ENCODE peak calls at places on chromosome 12, in nine cellular contexts. R, V, Y, A, W, Z, X, S and U are unnamed samples.

GRCh38 chr12:131872154-131873046 is 22.0 kb upstream of the ULK1 start:
- DNase-seq in W (peak), A (no peak), S (peak), Y (no peak), V (peak), R (no peak), Z (no peak), X (no peak), U (no peak)

GRCh38 chr12:63668028-63668799 is at the start of gene DPY19L2:
- DNase-seq in W (peak), X (peak), V (peak), R (peak), Y (peak), S (peak), A (peak), Z (peak), U (peak)

GRCh38 chr12:9721394-9722092 is 11.4 kb downstream of the CLECL1 start:
- DNase-seq in Z (no peak), W (no peak), X (no peak), R (no peak), A (no peak), Y (no peak), S (peak), V (no peak), U (no peak)

GRCh38 chr12:96070670-96071279 is 35.4 kb upstream of the LTA4H start:
- DNase-seq in R (no peak), Y (no peak), Z (peak), W (no peak), S (peak), A (no peak), V (peak), X (peak), U (no peak)

GRCh38 chr12:122942609-122943008 is 23.7 kb downstream of the ABCB9 start:
- DNase-seq in X (no peak), Z (no peak), Y (no peak), R (no peak), V (no peak), A (no peak), W (no peak), S (peak), U (no peak)

GRCh38 chr12:30023186-30023585 is 239.4 kb upstream of the TMTC1 start:
- DNase-seq in R (no peak), Y (no peak), A (no peak), W (no peak), V (no peak), X (no peak), S (no peak), Z (no peak), U (no peak)

GRCh38 chr12:126982707-126983106 is 1284.3 kb upstream of the TMEM132C start:
- DNase-seq in X (no peak), S (no peak), A (no peak), V (no peak), Y (no peak), Z (no peak), R (no peak), W (no peak), U (no peak)

GRCh38 chr12:85527192-85527591 is 247.2 kb downstream of the ALX1 start:
- DNase-seq in X (no peak), S (no peak), R (no peak), V (no peak), Y (no peak), Z (no peak), A (no peak), W (no peak), U (no peak)

GRCh38 chr12:109731231-109731731 is 17.7 kb downstream of the FAM222A start:
- DNase-seq in S (no peak), A (peak), V (peak), X (no peak), W (peak), Z (no peak), Y (no peak), R (peak), U (no peak)

GRCh38 chr12:114003286-114003685 is 37.2 kb upstream of the RBM19 start:
- DNase-seq in A (no peak), Z (no peak), S (no peak), R (no peak), X (no peak), V (no peak), Y (no peak), W (no peak), U (no peak)

GRCh38 chr12:112664569-112664968 is 127.0 kb upstream of the RPH3A start:
- DNase-seq in S (peak), W (no peak), X (peak), V (peak), R (no peak), Y (no peak), A (no peak), Z (peak), U (no peak)

GRCh38 chr12:49983892-49984291 is 11.1 kb downstream of the AQP6 start:
- DNase-seq in Y (no peak), W (no peak), A (no peak), S (no peak), V (peak), Z (no peak), R (no peak), X (peak), U (no peak)

GRCh38 chr12:69620077-69620476 is 9.4 kb upstream of the LRRC10 start:
- DNase-seq in A (no peak), R (no peak), X (no peak), Z (no peak), S (no peak), V (no peak), W (no peak), Y (no peak), U (no peak)

GRCh38 chr12:53560912-53561589 is 53.8 kb upstream of the NPFF start:
- DNase-seq in V (no peak), R (no peak), A (no peak), W (no peak), S (no peak), Y (no peak), Z (no peak), X (no peak), U (no peak)

GRCh38 chr12:53563452-53563851 is 56.2 kb upstream of the NPFF start:
- DNase-seq in X (no peak), S (no peak), Z (no peak), A (peak), W (no peak), V (no peak), Y (no peak), R (no peak), U (no peak)

GRCh38 chr12:53561590-53561953 is 54.3 kb upstream of the NPFF start:
- DNase-seq in R (no peak), A (no peak), W (no peak), S (peak), Y (no peak), V (no peak), Z (no peak), X (no peak), U (no peak)

GRCh38 chr12:53564941-53565340 is 57.7 kb upstream of the NPFF start:
- DNase-seq in R (no peak), Z (no peak), X (no peak), W (no peak), S (no peak), Y (peak), A (no peak), V (no peak), U (no peak)

GRCh38 chr12:53564276-53564675 is 57.0 kb upstream of the NPFF start:
- DNase-seq in R (no peak), W (no peak), X (no peak), A (no peak), Z (no peak), S (no peak), V (no peak), Y (no peak), U (no peak)
- TF ChIP-seq CTCF in R (no peak), W (no peak), X (no peak), A (no peak), Z (no peak), S (no peak), V (no peak), Y (no peak), U (no peak)

DNA sequence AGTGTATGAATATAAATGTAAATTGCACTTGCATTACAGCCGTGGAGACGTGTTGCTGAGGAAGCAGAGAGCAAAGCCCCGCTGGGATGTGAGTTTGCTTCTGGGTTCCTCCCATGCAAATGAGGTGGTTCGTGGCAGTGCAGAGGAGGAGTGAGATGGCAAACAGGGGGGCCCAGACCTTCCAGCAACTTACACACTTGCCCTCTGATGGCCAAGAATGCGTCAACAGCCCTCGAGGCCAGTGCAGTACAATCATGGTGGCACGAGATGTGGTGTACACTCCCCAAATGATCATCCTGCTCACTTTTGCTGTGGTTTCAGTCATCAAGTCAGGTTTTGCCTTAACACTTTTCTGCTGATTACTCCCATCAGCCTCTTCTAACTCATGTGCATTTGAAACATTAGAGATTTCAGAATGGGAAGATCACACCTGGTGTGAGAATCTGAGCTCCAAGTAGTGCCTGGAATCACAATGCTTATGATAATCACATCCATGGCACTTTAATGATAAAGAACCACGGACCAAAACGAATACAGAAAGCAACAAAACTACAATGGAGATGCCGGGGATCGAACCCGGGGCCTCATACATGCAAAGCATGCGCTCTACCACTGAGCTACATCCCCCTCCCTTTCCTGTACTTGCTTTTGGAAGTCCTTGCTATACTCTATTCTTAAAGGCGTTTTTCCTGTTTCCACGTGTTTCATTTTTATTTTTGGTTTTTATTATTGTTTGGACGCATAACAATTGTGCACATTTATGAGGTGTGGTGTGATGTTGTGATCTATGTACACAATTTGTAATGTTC is 7.0 kb upstream of the UBC start:
- DNase-seq in Z (peak), Y (peak), R (peak), X (peak), W (no peak), A (no peak), V (peak), S (peak), U (peak)
- H3K27ac ChIP-seq in Z (peak), Y (peak), R (peak), X (peak), W (peak), A (peak), V (peak), S (peak), U (peak)

GRCh38 chr12:26880625-26881024 is 47.6 kb upstream of the ITPR2 start:
- DNase-seq in V (no peak), Z (no peak), S (no peak), X (no peak), W (no peak), A (no peak), Y (no peak), R (no peak), U (no peak)

GRCh38 chr12:26890784-26891183 is 47.0 kb downstream of the INTS13 start:
- DNase-seq in A (no peak), W (no peak), Y (no peak), Z (no peak), S (no peak), V (no peak), R (no peak), X (no peak), U (no peak)

DNA sequence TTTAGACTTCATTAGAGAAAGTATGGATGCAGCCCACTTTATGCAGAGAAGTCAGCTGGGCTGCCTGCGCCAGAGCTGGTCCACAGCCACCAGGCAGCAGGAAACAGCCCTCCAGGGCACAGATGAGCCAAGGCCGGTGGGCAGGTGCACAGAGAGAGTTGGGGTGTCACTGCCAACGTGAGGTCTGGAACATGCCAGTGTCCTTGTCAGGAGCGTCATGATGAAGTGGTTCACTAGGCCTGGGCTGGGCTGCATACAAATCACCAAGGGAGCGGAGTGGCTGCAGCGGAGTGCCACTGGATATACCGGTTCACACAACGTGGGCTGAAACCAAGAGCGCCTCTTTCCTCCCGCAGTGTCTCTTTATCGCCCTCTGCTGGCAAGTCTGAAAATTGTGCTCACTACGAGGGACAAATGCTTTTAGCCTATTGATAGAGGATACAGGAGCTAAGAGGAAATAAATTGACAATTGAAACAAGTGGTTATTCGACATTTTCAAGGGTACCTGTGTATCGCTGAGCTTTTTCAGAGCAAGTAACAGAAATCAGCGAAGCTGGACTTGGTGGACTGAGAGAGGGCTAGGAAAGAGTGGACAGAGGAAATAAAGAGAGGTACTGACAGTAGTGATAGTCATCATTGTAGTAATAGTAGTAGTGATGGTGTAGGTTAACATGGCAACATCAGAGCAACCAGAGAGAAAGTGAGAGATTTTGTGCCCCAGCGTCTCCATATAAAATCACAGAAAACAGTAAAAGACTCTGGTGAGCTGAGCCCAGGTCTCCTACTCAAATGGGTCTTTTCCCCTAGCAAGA is 52.0 kb upstream of the ITPR2 start:
- DNase-seq in W (peak), X (peak), A (peak), Z (peak), S (peak), R (peak), Y (peak), V (peak), U (peak)
- H3K4me3 ChIP-seq in W (no peak), X (no peak), A (no peak), Z (no peak), S (no peak), R (no peak), Y (no peak), V (no peak), U (no peak)

GRCh38 chr12:33926095-33926494 is 96.2 kb upstream of the ALG10 start:
- DNase-seq in S (no peak), X (no peak), A (no peak), V (no peak), Z (no peak), R (no peak), Y (no peak), W (no peak), U (no peak)
- TF ChIP-seq CTCF in S (no peak), X (no peak), A (no peak), V (peak), Z (no peak), R (no peak), Y (no peak), W (no peak), U (no peak)

DNA sequence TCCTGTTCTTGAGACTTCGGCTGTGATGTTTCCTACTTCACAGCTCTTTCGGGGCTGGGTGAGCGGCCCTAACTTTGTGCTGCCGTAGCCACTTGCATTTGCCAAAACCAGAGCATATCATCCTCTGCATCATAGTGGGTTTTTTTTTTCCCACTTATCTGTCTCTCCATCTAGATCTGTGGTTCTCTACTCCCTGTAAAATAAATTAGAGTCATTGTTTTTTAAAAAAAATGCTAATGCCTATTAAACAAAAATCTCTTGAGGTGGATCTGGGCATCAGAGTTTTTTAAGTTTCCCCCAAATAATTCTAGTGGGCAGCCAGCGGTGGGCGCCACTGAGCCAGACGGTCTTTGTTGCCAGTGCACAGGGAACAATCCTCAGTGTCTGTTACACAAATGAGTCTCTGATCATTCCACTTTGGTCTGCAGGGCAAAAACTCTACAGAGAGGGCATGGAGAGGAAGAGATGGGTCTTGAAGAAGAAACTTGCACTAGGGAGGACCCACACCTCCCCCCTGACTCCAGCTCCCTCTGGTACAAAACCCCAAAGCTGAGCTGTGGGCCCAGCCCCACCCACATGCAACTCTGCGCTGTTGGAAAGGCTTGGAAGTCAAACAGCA is 62.4 kb upstream of the BCL2L14 start:
- DNase-seq in W (no peak), V (peak), A (no peak), R (no peak), X (no peak), Z (peak), S (no peak), Y (no peak), U (no peak)
- H3K27ac ChIP-seq in W (no peak), V (no peak), A (no peak), R (peak), X (no peak), Z (peak), S (no peak), Y (no peak), U (no peak)

GRCh38 chr12:119145367-119145766 is 33.4 kb upstream of the HSPB8 start:
- DNase-seq in R (no peak), X (no peak), Y (no peak), A (no peak), S (no peak), Z (peak), W (no peak), V (peak), U (no peak)

GRCh38 chr12:119153477-119154434 is 25.0 kb upstream of the HSPB8 start:
- DNase-seq in V (peak), W (peak), A (peak), Y (peak), R (peak), Z (peak), S (peak), X (peak), U (peak)

GRCh38 chr12:119149270-119149669 is 29.5 kb upstream of the HSPB8 start:
- DNase-seq in V (no peak), X (no peak), W (no peak), Z (no peak), S (no peak), A (no peak), Y (no peak), R (no peak), U (no peak)

GRCh38 chr12:119151445-119151844 is 27.3 kb upstream of the HSPB8 start:
- DNase-seq in R (no peak), A (no peak), W (no peak), Y (no peak), S (no peak), Z (no peak), V (no peak), X (no peak), U (no peak)

DNA sequence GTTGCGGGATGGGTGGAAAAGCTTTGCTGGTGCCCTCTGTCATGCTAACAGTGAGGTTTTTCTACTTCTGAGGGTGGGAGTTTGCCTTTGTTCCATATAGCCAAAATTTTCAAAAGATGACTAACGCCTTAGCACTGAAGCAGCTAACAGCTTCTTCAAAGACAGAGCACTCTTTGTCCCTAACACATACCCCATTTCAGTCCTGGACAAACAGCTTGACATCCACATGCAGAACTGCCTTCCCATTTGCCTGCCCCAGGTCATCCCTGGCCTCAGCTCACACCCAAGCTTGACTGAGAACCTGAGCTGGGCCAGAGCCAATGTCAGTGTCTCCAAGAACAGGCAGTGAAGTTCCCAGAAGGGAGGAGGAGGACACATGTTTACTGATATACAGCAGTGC is 30.7 kb upstream of the HSPB8 start:
- DNase-seq in R (no peak), X (no peak), Y (no peak), Z (no peak), A (no peak), S (no peak), W (no peak), V (no peak), U (no peak)
- H3K4me3 ChIP-seq in R (no peak), X (no peak), Y (no peak), Z (no peak), A (no peak), S (no peak), W (no peak), V (no peak), U (no peak)

GRCh38 chr12:56634837-56635538 is 4.9 kb upstream of the BAZ2A start:
- DNase-seq in Z (peak), V (peak), A (peak), S (peak), R (peak), W (peak), Y (peak), X (peak), U (peak)
- TF ChIP-seq CTCF in Z (peak), V (peak), A (peak), S (peak), R (peak), W (peak), Y (peak), X (peak), U (no peak)

GRCh38 chr12:51377099-51377984 is 13.9 kb downstream of the GALNT6 start:
- DNase-seq in A (no peak), X (no peak), Y (no peak), V (no peak), S (no peak), Z (no peak), R (no peak), W (no peak), U (no peak)
- H3K27ac ChIP-seq in A (no peak), X (no peak), Y (no peak), V (no peak), S (no peak), Z (no peak), R (no peak), W (no peak), U (no peak)